ENCODE peak calls at places on chromosomes 4 and X, in five cellular contexts. One of them, this sample, is unnamed. For H3K4me1 and H3K27me3, the result is how much of the 10 kb centered on the place peaks cover.

GRCh38 chrX:122363112-122363511 is 821.0 kb upstream of the GRIA3 start:
- DNase-seq in right lobe of liver: no peak
- DNase-seq in adrenal gland: no peak
- DNase-seq in NT2/D1: no peak
- DNase-seq in lower lobe of right lung: no peak
- DNase-seq in this sample: no peak

GRCh38 chr4:147362868-147363440 is 117.9 kb upstream of the EDNRA start:
- DNase-seq in right lobe of liver: peak
- DNase-seq in adrenal gland: peak
- DNase-seq in NT2/D1: no peak
- DNase-seq in lower lobe of right lung: peak
- DNase-seq in this sample: peak

GRCh38 chr4:4506961-4507360 is 34.9 kb downstream of the STX18 start:
- DNase-seq in right lobe of liver: no peak
- DNase-seq in adrenal gland: no peak
- DNase-seq in NT2/D1: no peak
- DNase-seq in lower lobe of right lung: no peak
- DNase-seq in this sample: no peak

GRCh38 chrX:3820170-3820569 is 106.7 kb upstream of the PRKX start:
- DNase-seq in right lobe of liver: no peak
- DNase-seq in adrenal gland: no peak
- DNase-seq in NT2/D1: no peak
- DNase-seq in lower lobe of right lung: no peak
- DNase-seq in this sample: no peak

GRCh38 chr4:168654206-168655174 is 157.6 kb downstream of the PALLD start:
- DNase-seq in right lobe of liver: no peak
- DNase-seq in adrenal gland: no peak
- DNase-seq in NT2/D1: no peak
- DNase-seq in lower lobe of right lung: no peak
- DNase-seq in this sample: no peak

GRCh38 chr4:147963839-147964238 is 232.0 kb downstream of the ARHGAP10 start:
- DNase-seq in right lobe of liver: no peak
- DNase-seq in adrenal gland: no peak
- DNase-seq in NT2/D1: no peak
- DNase-seq in lower lobe of right lung: no peak
- DNase-seq in this sample: peak

GRCh38 chrX:132853040-132853439 is 105.4 kb downstream of the HS6ST2 start:
- DNase-seq in right lobe of liver: no peak
- DNase-seq in adrenal gland: no peak
- DNase-seq in NT2/D1: no peak
- DNase-seq in lower lobe of right lung: no peak
- DNase-seq in this sample: no peak

GRCh38 chr4:83125738-83126141 is 11.2 kb upstream of the PLAC8 start:
- DNase-seq in right lobe of liver: no peak
- DNase-seq in adrenal gland: no peak
- DNase-seq in NT2/D1: no peak
- DNase-seq in lower lobe of right lung: no peak
- DNase-seq in this sample: no peak

GRCh38 chr4:116478343-116478742 is 607.0 kb downstream of the TRAM1L1 start:
- DNase-seq in right lobe of liver: peak
- DNase-seq in adrenal gland: no peak
- DNase-seq in NT2/D1: no peak
- DNase-seq in lower lobe of right lung: no peak
- DNase-seq in this sample: no peak

GRCh38 chr4:153432971-153433752 is 33.0 kb upstream of the TMEM131L start:
- DNase-seq in right lobe of liver: peak
- DNase-seq in adrenal gland: peak
- DNase-seq in NT2/D1: peak
- DNase-seq in lower lobe of right lung: peak
- DNase-seq in this sample: peak

GRCh38 chr4:38563703-38564490 is 100.1 kb upstream of the KLF3 start:
- DNase-seq in right lobe of liver: no peak
- DNase-seq in adrenal gland: no peak
- DNase-seq in NT2/D1: no peak
- DNase-seq in lower lobe of right lung: no peak
- DNase-seq in this sample: no peak

GRCh38 chr4:151667666-151668065 is 93.1 kb downstream of the GATB start:
- DNase-seq in right lobe of liver: no peak
- DNase-seq in adrenal gland: no peak
- DNase-seq in NT2/D1: no peak
- DNase-seq in lower lobe of right lung: no peak
- DNase-seq in this sample: no peak

GRCh38 chr4:151665442-151666127 is 95.2 kb downstream of the GATB start:
- DNase-seq in right lobe of liver: no peak
- DNase-seq in adrenal gland: no peak
- DNase-seq in NT2/D1: no peak
- DNase-seq in lower lobe of right lung: no peak
- DNase-seq in this sample: no peak

GRCh38 chr4:151668687-151669402 is 92.0 kb downstream of the GATB start:
- DNase-seq in right lobe of liver: no peak
- DNase-seq in adrenal gland: no peak
- DNase-seq in NT2/D1: no peak
- DNase-seq in lower lobe of right lung: no peak
- DNase-seq in this sample: no peak

GRCh38 chr4:151666501-151666900 is 94.3 kb downstream of the GATB start:
- DNase-seq in right lobe of liver: no peak
- DNase-seq in adrenal gland: no peak
- DNase-seq in NT2/D1: no peak
- DNase-seq in lower lobe of right lung: no peak
- DNase-seq in this sample: no peak

GRCh38 chr4:151667025-151667424 is 93.8 kb downstream of the GATB start:
- DNase-seq in right lobe of liver: no peak
- DNase-seq in adrenal gland: no peak
- DNase-seq in NT2/D1: no peak
- DNase-seq in lower lobe of right lung: no peak
- DNase-seq in this sample: no peak
- H3K4me1 ChIP-seq in right lobe of liver: under half
- H3K4me1 ChIP-seq in adrenal gland: under half
- H3K4me1 ChIP-seq in NT2/D1: under half
- H3K4me1 ChIP-seq in lower lobe of right lung: under half
- H3K4me1 ChIP-seq in this sample: under half

DNA sequence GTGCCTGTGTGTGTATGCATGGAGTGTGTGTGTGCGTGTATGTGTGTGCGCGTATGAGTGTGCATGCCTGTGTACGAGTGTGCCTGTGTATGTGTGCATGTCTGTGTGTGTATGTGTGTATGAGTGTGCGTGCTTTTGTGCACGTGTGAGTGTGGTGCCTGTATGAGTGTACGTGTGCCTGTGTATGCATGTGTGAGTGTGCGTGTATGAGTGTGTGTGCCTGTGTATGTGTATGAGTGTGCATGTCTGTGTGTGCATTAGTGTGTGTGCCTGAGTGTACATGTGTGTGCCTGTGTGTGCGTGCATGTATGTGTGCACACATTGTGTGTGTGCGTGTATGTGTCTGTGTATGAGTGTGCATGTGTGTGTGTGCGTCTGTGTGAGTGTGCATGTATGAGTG is 5.7 kb downstream of the DOK7 start:
- DNase-seq in right lobe of liver: no peak
- DNase-seq in adrenal gland: no peak
- DNase-seq in NT2/D1: no peak
- DNase-seq in lower lobe of right lung: no peak
- DNase-seq in this sample: no peak
- H3K4me3 ChIP-seq in right lobe of liver: no peak
- H3K4me3 ChIP-seq in adrenal gland: no peak
- H3K4me3 ChIP-seq in NT2/D1: no peak
- H3K4me3 ChIP-seq in lower lobe of right lung: no peak
- H3K4me3 ChIP-seq in this sample: no peak

GRCh38 chr4:122119739-122120138 is 32.4 kb upstream of the BLTP1 start:
- DNase-seq in right lobe of liver: no peak
- DNase-seq in adrenal gland: no peak
- DNase-seq in NT2/D1: no peak
- DNase-seq in lower lobe of right lung: no peak
- DNase-seq in this sample: no peak
- H3K27me3 ChIP-seq in right lobe of liver: under half
- H3K27me3 ChIP-seq in adrenal gland: under half
- H3K27me3 ChIP-seq in NT2/D1: under half
- H3K27me3 ChIP-seq in lower lobe of right lung: under half
- H3K27me3 ChIP-seq in this sample: under half

GRCh38 chr4:75232546-75232945 is 281.7 kb downstream of the RCHY1 start:
- DNase-seq in right lobe of liver: no peak
- DNase-seq in adrenal gland: no peak
- DNase-seq in NT2/D1: no peak
- DNase-seq in lower lobe of right lung: no peak
- DNase-seq in this sample: no peak
- H3K4me1 ChIP-seq in right lobe of liver: under half
- H3K4me1 ChIP-seq in adrenal gland: under half
- H3K4me1 ChIP-seq in NT2/D1: under half
- H3K4me1 ChIP-seq in lower lobe of right lung: under half
- H3K4me1 ChIP-seq in this sample: under half

GRCh38 chrX:115339441-115340025 is 50.0 kb downstream of the LUZP4 start:
- DNase-seq in right lobe of liver: no peak
- DNase-seq in adrenal gland: no peak
- DNase-seq in NT2/D1: no peak
- DNase-seq in lower lobe of right lung: no peak
- DNase-seq in this sample: no peak

GRCh38 chrX:115348440-115349225 is 59.1 kb downstream of the LUZP4 start:
- DNase-seq in right lobe of liver: no peak
- DNase-seq in adrenal gland: no peak
- DNase-seq in NT2/D1: no peak
- DNase-seq in lower lobe of right lung: no peak
- DNase-seq in this sample: no peak

GRCh38 chrX:115341421-115341820 is 51.9 kb downstream of the LUZP4 start:
- DNase-seq in right lobe of liver: no peak
- DNase-seq in adrenal gland: no peak
- DNase-seq in NT2/D1: no peak
- DNase-seq in lower lobe of right lung: no peak
- DNase-seq in this sample: no peak

GRCh38 chrX:115345654-115346014 is 56.1 kb downstream of the LUZP4 start:
- DNase-seq in right lobe of liver: no peak
- DNase-seq in adrenal gland: no peak
- DNase-seq in NT2/D1: no peak
- DNase-seq in lower lobe of right lung: no peak
- DNase-seq in this sample: no peak

DNA sequence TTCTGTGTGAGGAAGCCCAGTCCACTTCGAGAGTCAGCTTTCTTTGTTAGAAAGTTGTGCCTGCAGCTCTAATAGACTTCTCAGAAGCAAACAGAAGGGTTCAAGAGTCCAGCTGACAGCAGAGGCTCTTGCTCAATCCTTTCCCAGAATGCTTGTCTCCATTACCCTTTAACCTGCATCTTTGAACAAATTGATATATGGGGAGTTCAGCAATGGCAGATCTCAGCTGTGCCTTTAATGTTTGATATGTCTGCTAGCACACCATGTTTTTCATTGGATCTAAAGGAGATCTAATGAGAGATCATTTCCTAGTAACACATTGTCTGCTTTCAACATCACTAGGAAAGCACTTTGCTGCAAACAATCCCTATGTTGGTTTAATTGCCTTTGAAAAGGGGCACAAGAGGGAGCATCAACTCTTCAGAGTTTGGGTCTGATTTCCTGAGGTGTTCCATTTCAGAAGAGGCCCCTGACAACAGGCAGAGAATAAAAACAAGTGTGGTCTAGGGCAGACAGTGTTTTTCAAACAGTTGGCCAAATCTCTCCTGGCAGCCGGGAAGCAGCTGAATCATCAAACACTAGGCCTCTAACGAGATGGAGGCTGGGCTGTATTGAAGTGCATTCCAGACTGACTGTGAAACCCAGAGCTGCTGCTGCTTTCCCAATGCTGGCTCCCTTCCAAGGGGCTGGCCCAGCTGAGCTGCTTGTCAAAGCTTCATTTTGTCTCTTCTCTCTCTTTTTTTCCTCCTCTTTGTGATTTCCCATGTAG is 55.6 kb downstream of the LUZP4 start:
- DNase-seq in right lobe of liver: peak
- DNase-seq in adrenal gland: peak
- DNase-seq in NT2/D1: peak
- DNase-seq in lower lobe of right lung: peak
- DNase-seq in this sample: peak
- H3K4me3 ChIP-seq in right lobe of liver: no peak
- H3K4me3 ChIP-seq in adrenal gland: no peak
- H3K4me3 ChIP-seq in NT2/D1: no peak
- H3K4me3 ChIP-seq in lower lobe of right lung: no peak
- H3K4me3 ChIP-seq in this sample: no peak

GRCh38 chrX:71302461-71303213 is 1.1 kb downstream of the ITGB1BP2 start:
- DNase-seq in right lobe of liver: no peak
- DNase-seq in adrenal gland: no peak
- DNase-seq in NT2/D1: no peak
- DNase-seq in lower lobe of right lung: no peak
- DNase-seq in this sample: no peak
- H3K27me3 ChIP-seq in right lobe of liver: under half
- H3K27me3 ChIP-seq in adrenal gland: under half
- H3K27me3 ChIP-seq in NT2/D1: under half
- H3K27me3 ChIP-seq in lower lobe of right lung: under half
- H3K27me3 ChIP-seq in this sample: under half

GRCh38 chrX:40086569-40087335 is 11.0 kb downstream of the BCOR start:
- DNase-seq in right lobe of liver: no peak
- DNase-seq in adrenal gland: no peak
- DNase-seq in NT2/D1: no peak
- DNase-seq in lower lobe of right lung: no peak
- DNase-seq in this sample: no peak
- H3K4me1 ChIP-seq in right lobe of liver: under half
- H3K4me1 ChIP-seq in adrenal gland: under half
- H3K4me1 ChIP-seq in NT2/D1: under half
- H3K4me1 ChIP-seq in lower lobe of right lung: half or more
- H3K4me1 ChIP-seq in this sample: half or more

This sample was measured in heart left ventricle.